ENCODE peak calls at places on chromosomes 3 and 15, in eight cellular contexts. One of them, this sample, is unnamed.

GRCh38 chr3:172202797-172203196 is 163.4 kb downstream of the FNDC3B start:
- DNase-seq in mesothelial cell of epicardium: no peak
- DNase-seq in skeletal muscle cell: no peak
- DNase-seq in GM13976: no peak
- DNase-seq in CD8-positive, alpha-beta memory T cell: no peak
- DNase-seq in NCI-H510A treated with DMSO at 0.1 percent for 48 hours: no peak
- DNase-seq in GM03348: no peak
- DNase-seq in NCI-H1092 treated with DMSO at 0.1 percent for 48 hours: no peak
- DNase-seq in this sample: no peak

GRCh38 chr15:70286110-70286806 is 188.5 kb upstream of the TLE3 start:
- DNase-seq in mesothelial cell of epicardium: no peak
- DNase-seq in skeletal muscle cell: no peak
- DNase-seq in GM13976: no peak
- DNase-seq in CD8-positive, alpha-beta memory T cell: no peak
- DNase-seq in NCI-H510A treated with DMSO at 0.1 percent for 48 hours: no peak
- DNase-seq in GM03348: no peak
- DNase-seq in NCI-H1092 treated with DMSO at 0.1 percent for 48 hours: peak
- DNase-seq in this sample: no peak

GRCh38 chr15:67946701-67947100 is 106.9 kb upstream of the RNU6-1 start:
- DNase-seq in mesothelial cell of epicardium: no peak
- DNase-seq in skeletal muscle cell: no peak
- DNase-seq in GM13976: no peak
- DNase-seq in CD8-positive, alpha-beta memory T cell: no peak
- DNase-seq in NCI-H510A treated with DMSO at 0.1 percent for 48 hours: no peak
- DNase-seq in GM03348: no peak
- DNase-seq in NCI-H1092 treated with DMSO at 0.1 percent for 48 hours: no peak
- DNase-seq in this sample: no peak

GRCh38 chr3:67940200-67940952 is 286.0 kb upstream of the SUCLG2 start:
- DNase-seq in mesothelial cell of epicardium: no peak
- DNase-seq in skeletal muscle cell: no peak
- DNase-seq in GM13976: no peak
- DNase-seq in CD8-positive, alpha-beta memory T cell: no peak
- DNase-seq in NCI-H510A treated with DMSO at 0.1 percent for 48 hours: no peak
- DNase-seq in GM03348: no peak
- DNase-seq in NCI-H1092 treated with DMSO at 0.1 percent for 48 hours: no peak
- DNase-seq in this sample: no peak

GRCh38 chr15:45143946-45144345 is 14.2 kb downstream of the DUOX1 start:
- DNase-seq in mesothelial cell of epicardium: no peak
- DNase-seq in skeletal muscle cell: no peak
- DNase-seq in GM13976: no peak
- DNase-seq in CD8-positive, alpha-beta memory T cell: no peak
- DNase-seq in NCI-H510A treated with DMSO at 0.1 percent for 48 hours: no peak
- DNase-seq in GM03348: no peak
- DNase-seq in NCI-H1092 treated with DMSO at 0.1 percent for 48 hours: no peak
- DNase-seq in this sample: no peak

GRCh38 chr3:111652492-111653180 is 57.5 kb upstream of the ZBED2 start:
- DNase-seq in mesothelial cell of epicardium: no peak
- DNase-seq in skeletal muscle cell: no peak
- DNase-seq in GM13976: no peak
- DNase-seq in CD8-positive, alpha-beta memory T cell: no peak
- DNase-seq in NCI-H510A treated with DMSO at 0.1 percent for 48 hours: no peak
- DNase-seq in GM03348: no peak
- DNase-seq in NCI-H1092 treated with DMSO at 0.1 percent for 48 hours: no peak
- DNase-seq in this sample: no peak

GRCh38 chr3:111315911-111316310 is 226.1 kb upstream of the CD96 start:
- DNase-seq in mesothelial cell of epicardium: no peak
- DNase-seq in skeletal muscle cell: peak
- DNase-seq in GM13976: no peak
- DNase-seq in CD8-positive, alpha-beta memory T cell: no peak
- DNase-seq in NCI-H510A treated with DMSO at 0.1 percent for 48 hours: no peak
- DNase-seq in GM03348: peak
- DNase-seq in NCI-H1092 treated with DMSO at 0.1 percent for 48 hours: peak
- DNase-seq in this sample: no peak

GRCh38 chr3:184590795-184591194 is 29.2 kb downstream of the EPHB3 start:
- DNase-seq in mesothelial cell of epicardium: peak
- DNase-seq in skeletal muscle cell: no peak
- DNase-seq in GM13976: no peak
- DNase-seq in CD8-positive, alpha-beta memory T cell: no peak
- DNase-seq in NCI-H510A treated with DMSO at 0.1 percent for 48 hours: no peak
- DNase-seq in GM03348: no peak
- DNase-seq in NCI-H1092 treated with DMSO at 0.1 percent for 48 hours: peak
- DNase-seq in this sample: no peak

GRCh38 chr3:52458031-52458760 is 2.8 kb downstream of the NISCH start:
- DNase-seq in mesothelial cell of epicardium: no peak
- DNase-seq in skeletal muscle cell: no peak
- DNase-seq in GM13976: no peak
- DNase-seq in CD8-positive, alpha-beta memory T cell: no peak
- DNase-seq in NCI-H510A treated with DMSO at 0.1 percent for 48 hours: no peak
- DNase-seq in GM03348: no peak
- DNase-seq in NCI-H1092 treated with DMSO at 0.1 percent for 48 hours: no peak
- DNase-seq in this sample: no peak

GRCh38 chr3:16448691-16449090 is 64.8 kb downstream of the RFTN1 start:
- DNase-seq in mesothelial cell of epicardium: peak
- DNase-seq in skeletal muscle cell: peak
- DNase-seq in GM13976: no peak
- DNase-seq in CD8-positive, alpha-beta memory T cell: no peak
- DNase-seq in NCI-H510A treated with DMSO at 0.1 percent for 48 hours: no peak
- DNase-seq in GM03348: peak
- DNase-seq in NCI-H1092 treated with DMSO at 0.1 percent for 48 hours: no peak
- DNase-seq in this sample: no peak

GRCh38 chr15:71756574-71757352 is 53.6 kb upstream of the NR2E3 start:
- DNase-seq in mesothelial cell of epicardium: no peak
- DNase-seq in skeletal muscle cell: no peak
- DNase-seq in GM13976: no peak
- DNase-seq in CD8-positive, alpha-beta memory T cell: no peak
- DNase-seq in NCI-H510A treated with DMSO at 0.1 percent for 48 hours: no peak
- DNase-seq in GM03348: no peak
- DNase-seq in NCI-H1092 treated with DMSO at 0.1 percent for 48 hours: no peak
- DNase-seq in this sample: no peak

GRCh38 chr3:11494131-11494916 is 149.4 kb downstream of the VGLL4 start:
- DNase-seq in mesothelial cell of epicardium: no peak
- DNase-seq in skeletal muscle cell: no peak
- DNase-seq in GM13976: no peak
- DNase-seq in CD8-positive, alpha-beta memory T cell: no peak
- DNase-seq in NCI-H510A treated with DMSO at 0.1 percent for 48 hours: no peak
- DNase-seq in GM03348: no peak
- DNase-seq in NCI-H1092 treated with DMSO at 0.1 percent for 48 hours: no peak
- DNase-seq in this sample: no peak

GRCh38 chr15:51077565-51078153 is 17.0 kb downstream of the TNFAIP8L3 start:
- DNase-seq in mesothelial cell of epicardium: no peak
- DNase-seq in skeletal muscle cell: no peak
- DNase-seq in GM13976: peak
- DNase-seq in CD8-positive, alpha-beta memory T cell: peak
- DNase-seq in NCI-H510A treated with DMSO at 0.1 percent for 48 hours: no peak
- DNase-seq in GM03348: peak
- DNase-seq in NCI-H1092 treated with DMSO at 0.1 percent for 48 hours: no peak
- DNase-seq in this sample: peak

GRCh38 chr3:13710251-13710650 is 161.3 kb downstream of the FBLN2 start:
- DNase-seq in mesothelial cell of epicardium: peak
- DNase-seq in skeletal muscle cell: no peak
- DNase-seq in GM13976: no peak
- DNase-seq in CD8-positive, alpha-beta memory T cell: peak
- DNase-seq in NCI-H510A treated with DMSO at 0.1 percent for 48 hours: no peak
- DNase-seq in GM03348: no peak
- DNase-seq in NCI-H1092 treated with DMSO at 0.1 percent for 48 hours: no peak
- DNase-seq in this sample: no peak

GRCh38 chr15:68489426-68489825 is 57.5 kb upstream of the ITGA11 start:
- DNase-seq in mesothelial cell of epicardium: no peak
- DNase-seq in skeletal muscle cell: no peak
- DNase-seq in GM13976: no peak
- DNase-seq in CD8-positive, alpha-beta memory T cell: no peak
- DNase-seq in NCI-H510A treated with DMSO at 0.1 percent for 48 hours: no peak
- DNase-seq in GM03348: no peak
- DNase-seq in NCI-H1092 treated with DMSO at 0.1 percent for 48 hours: no peak
- DNase-seq in this sample: no peak

GRCh38 chr15:40038267-40038653 is 721 bp downstream of the SRP14 start:
- DNase-seq in mesothelial cell of epicardium: no peak
- DNase-seq in skeletal muscle cell: no peak
- DNase-seq in GM13976: no peak
- DNase-seq in CD8-positive, alpha-beta memory T cell: no peak
- DNase-seq in NCI-H510A treated with DMSO at 0.1 percent for 48 hours: no peak
- DNase-seq in GM03348: no peak
- DNase-seq in NCI-H1092 treated with DMSO at 0.1 percent for 48 hours: no peak
- DNase-seq in this sample: no peak

GRCh38 chr3:57370331-57370730 is 77.8 kb upstream of the ASB14 start:
- DNase-seq in mesothelial cell of epicardium: no peak
- DNase-seq in skeletal muscle cell: no peak
- DNase-seq in GM13976: no peak
- DNase-seq in CD8-positive, alpha-beta memory T cell: no peak
- DNase-seq in NCI-H510A treated with DMSO at 0.1 percent for 48 hours: no peak
- DNase-seq in GM03348: no peak
- DNase-seq in NCI-H1092 treated with DMSO at 0.1 percent for 48 hours: no peak
- DNase-seq in this sample: no peak

GRCh38 chr15:89197503-89197971 is 23.8 kb downstream of the RLBP1 start:
- DNase-seq in mesothelial cell of epicardium: no peak
- DNase-seq in skeletal muscle cell: no peak
- DNase-seq in GM13976: no peak
- DNase-seq in CD8-positive, alpha-beta memory T cell: no peak
- DNase-seq in NCI-H510A treated with DMSO at 0.1 percent for 48 hours: no peak
- DNase-seq in GM03348: no peak
- DNase-seq in NCI-H1092 treated with DMSO at 0.1 percent for 48 hours: no peak
- DNase-seq in this sample: peak

GRCh38 chr3:155979746-155980145 is 109.3 kb downstream of the GMPS start:
- DNase-seq in mesothelial cell of epicardium: no peak
- DNase-seq in skeletal muscle cell: no peak
- DNase-seq in GM13976: no peak
- DNase-seq in CD8-positive, alpha-beta memory T cell: no peak
- DNase-seq in NCI-H510A treated with DMSO at 0.1 percent for 48 hours: no peak
- DNase-seq in GM03348: no peak
- DNase-seq in NCI-H1092 treated with DMSO at 0.1 percent for 48 hours: no peak
- DNase-seq in this sample: no peak

GRCh38 chr3:31862861-31863260 is 118.2 kb downstream of the OSBPL10 start:
- DNase-seq in mesothelial cell of epicardium: no peak
- DNase-seq in skeletal muscle cell: no peak
- DNase-seq in GM13976: no peak
- DNase-seq in CD8-positive, alpha-beta memory T cell: no peak
- DNase-seq in NCI-H510A treated with DMSO at 0.1 percent for 48 hours: no peak
- DNase-seq in GM03348: no peak
- DNase-seq in NCI-H1092 treated with DMSO at 0.1 percent for 48 hours: no peak
- DNase-seq in this sample: no peak

GRCh38 chr3:61181874-61182273 is 69.4 kb downstream of the FHIT start:
- DNase-seq in mesothelial cell of epicardium: no peak
- DNase-seq in skeletal muscle cell: peak
- DNase-seq in GM13976: peak
- DNase-seq in CD8-positive, alpha-beta memory T cell: no peak
- DNase-seq in NCI-H510A treated with DMSO at 0.1 percent for 48 hours: peak
- DNase-seq in GM03348: peak
- DNase-seq in NCI-H1092 treated with DMSO at 0.1 percent for 48 hours: no peak
- DNase-seq in this sample: no peak

GRCh38 chr3:129046037-129046731 is 14.4 kb upstream of the GP9 start:
- DNase-seq in mesothelial cell of epicardium: no peak
- DNase-seq in skeletal muscle cell: no peak
- DNase-seq in GM13976: no peak
- DNase-seq in CD8-positive, alpha-beta memory T cell: no peak
- DNase-seq in NCI-H510A treated with DMSO at 0.1 percent for 48 hours: no peak
- DNase-seq in GM03348: no peak
- DNase-seq in NCI-H1092 treated with DMSO at 0.1 percent for 48 hours: no peak
- DNase-seq in this sample: no peak

GRCh38 chr3:69033470-69033869 is 18.7 kb downstream of the TMF1 start:
- DNase-seq in mesothelial cell of epicardium: no peak
- DNase-seq in skeletal muscle cell: peak
- DNase-seq in GM13976: no peak
- DNase-seq in CD8-positive, alpha-beta memory T cell: no peak
- DNase-seq in NCI-H510A treated with DMSO at 0.1 percent for 48 hours: no peak
- DNase-seq in GM03348: peak
- DNase-seq in NCI-H1092 treated with DMSO at 0.1 percent for 48 hours: no peak
- DNase-seq in this sample: no peak

GRCh38 chr15:70907784-70908471 is 15.3 kb downstream of the LRRC49 start:
- DNase-seq in mesothelial cell of epicardium: no peak
- DNase-seq in skeletal muscle cell: no peak
- DNase-seq in GM13976: no peak
- DNase-seq in CD8-positive, alpha-beta memory T cell: no peak
- DNase-seq in NCI-H510A treated with DMSO at 0.1 percent for 48 hours: no peak
- DNase-seq in GM03348: no peak
- DNase-seq in NCI-H1092 treated with DMSO at 0.1 percent for 48 hours: no peak
- DNase-seq in this sample: no peak

GRCh38 chr3:128309026-128309425 is 155.7 kb downstream of the EEFSEC start:
- DNase-seq in mesothelial cell of epicardium: peak
- DNase-seq in skeletal muscle cell: no peak
- DNase-seq in GM13976: no peak
- DNase-seq in CD8-positive, alpha-beta memory T cell: no peak
- DNase-seq in NCI-H510A treated with DMSO at 0.1 percent for 48 hours: peak
- DNase-seq in GM03348: no peak
- DNase-seq in NCI-H1092 treated with DMSO at 0.1 percent for 48 hours: peak
- DNase-seq in this sample: no peak

GRCh38 chr3:106204160-106204868 is 335.5 kb upstream of the CBLB start:
- DNase-seq in mesothelial cell of epicardium: no peak
- DNase-seq in skeletal muscle cell: no peak
- DNase-seq in GM13976: no peak
- DNase-seq in CD8-positive, alpha-beta memory T cell: no peak
- DNase-seq in NCI-H510A treated with DMSO at 0.1 percent for 48 hours: no peak
- DNase-seq in GM03348: no peak
- DNase-seq in NCI-H1092 treated with DMSO at 0.1 percent for 48 hours: no peak
- DNase-seq in this sample: no peak

GRCh38 chr3:24316887-24317383 is 177.7 kb downstream of the THRB start:
- DNase-seq in mesothelial cell of epicardium: no peak
- DNase-seq in skeletal muscle cell: no peak
- DNase-seq in GM13976: no peak
- DNase-seq in CD8-positive, alpha-beta memory T cell: no peak
- DNase-seq in NCI-H510A treated with DMSO at 0.1 percent for 48 hours: no peak
- DNase-seq in GM03348: no peak
- DNase-seq in NCI-H1092 treated with DMSO at 0.1 percent for 48 hours: no peak
- DNase-seq in this sample: no peak